ENCODE peak calls at places on chromosomes 1 and 21, in six cellular contexts. J, T, Z, E, A and F are unnamed samples.

GRCh38 chr1:4178501-4178900 is 278.4 kb upstream of the C1orf174 start:
- DNase-seq in J (no peak), T (no peak), E (peak), A (no peak), Z (no peak), F (no peak)

GRCh38 chr1:75582725-75583261 is 28.1 kb downstream of the SLC44A5 start:
- DNase-seq in A (peak), E (no peak), J (no peak), Z (no peak), T (no peak), F (no peak)

GRCh38 chr1:64117492-64117891 is 85.9 kb upstream of the UBE2U start:
- DNase-seq in E (no peak), A (no peak), Z (no peak), T (no peak), J (no peak), F (no peak)

GRCh38 chr21:45109831-45110492 is 35.6 kb downstream of the ADARB1 start:
- DNase-seq in E (no peak), J (no peak), T (no peak), A (peak), Z (no peak), F (no peak)

GRCh38 chr1:243505986-243506689 is 250.3 kb downstream of the SDCCAG8 start:
- DNase-seq in E (no peak), J (no peak), A (no peak), Z (no peak), T (no peak), F (no peak)

GRCh38 chr1:93317207-93317606 is 28.5 kb upstream of the DR1 start:
- DNase-seq in A (no peak), E (no peak), Z (no peak), J (no peak), T (peak), F (no peak)

GRCh38 chr1:75797606-75798216 is 1.0 kb downstream of the MSH4 start:
- DNase-seq in T (no peak), J (no peak), Z (no peak), E (no peak), A (no peak), F (no peak)

GRCh38 chr1:41383094-41383852 is 22.0 kb downstream of the FOXO6 start:
- DNase-seq in Z (peak), J (no peak), T (no peak), A (peak), E (no peak), F (peak)

GRCh38 chr1:70475023-70475422 is 64.0 kb downstream of the CTH start:
- DNase-seq in E (no peak), T (no peak), J (no peak), A (no peak), Z (no peak), F (no peak)

GRCh38 chr1:94527447-94528031 is 14.0 kb downstream of the F3 start:
- DNase-seq in Z (peak), A (peak), E (no peak), T (peak), J (no peak), F (peak)

DNA sequence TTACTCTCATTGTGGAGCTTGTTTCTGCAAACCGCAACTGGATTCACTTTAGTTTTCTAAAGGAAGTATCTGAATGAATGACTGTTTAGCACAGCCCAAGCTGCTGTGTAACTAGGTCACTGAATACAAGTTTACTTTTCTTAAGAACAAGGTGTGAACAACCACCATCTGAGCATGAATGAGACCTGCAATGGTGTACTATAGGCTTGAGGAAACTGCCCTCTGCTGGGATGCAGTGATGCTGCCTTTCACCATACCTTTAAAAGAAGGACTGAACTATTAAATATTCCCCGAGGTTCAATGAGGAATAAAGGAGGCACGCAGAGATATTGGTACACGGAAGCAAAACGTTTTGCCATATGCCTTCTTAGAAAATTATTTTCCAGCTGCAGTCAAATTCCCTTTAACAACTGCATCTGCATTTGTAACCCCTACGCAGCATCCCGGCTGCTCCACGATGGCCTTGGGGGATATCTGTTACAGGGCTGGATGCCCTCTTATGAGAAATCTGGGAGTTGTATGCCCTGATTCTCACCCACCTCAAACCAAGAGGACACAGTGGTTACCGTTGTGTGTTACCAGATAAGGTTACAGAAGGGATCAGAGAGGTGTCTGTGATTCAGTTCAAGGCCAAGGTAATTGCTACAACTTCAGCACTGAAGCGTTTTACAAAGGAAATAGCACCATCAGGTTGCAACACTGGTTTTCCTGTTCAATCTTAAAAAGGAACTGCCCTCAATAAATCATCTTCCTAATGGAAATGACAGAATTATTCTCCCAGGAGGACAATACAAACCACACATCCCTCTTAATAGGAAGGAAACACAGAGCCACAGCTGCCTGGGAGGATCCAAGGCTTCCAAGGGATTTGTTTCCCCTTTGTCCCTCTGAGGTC is 470.5 kb downstream of the LTN1 start:
- DNase-seq in T (peak), Z (peak), E (no peak), A (peak), J (no peak), F (peak)
- H2BK5ac ChIP-seq in T (no peak), Z (peak), E (no peak), A (no peak), J (no peak), F (no peak)

GRCh38 chr1:226062558-226063361 is at the start of gene H3-3A:
- DNase-seq in E (peak), J (peak), Z (peak), T (peak), A (peak), F (peak)

GRCh38 chr1:226061793-226062557 is 541 bp upstream of the H3-3A start:
- DNase-seq in T (peak), E (peak), Z (peak), J (peak), A (peak), F (peak)

GRCh38 chr1:226064816-226065248 is 2.3 kb downstream of the H3-3A start:
- DNase-seq in T (peak), A (peak), J (no peak), E (no peak), Z (peak), F (peak)

GRCh38 chr1:226064168-226064815 is 1.8 kb downstream of the H3-3A start:
- DNase-seq in Z (no peak), E (no peak), T (peak), J (no peak), A (peak), F (peak)

GRCh38 chr1:226063362-226064167 is 1.0 kb downstream of the H3-3A start:
- DNase-seq in J (peak), Z (peak), E (peak), A (peak), T (peak), F (peak)
- H2BK5ac ChIP-seq in J (peak), Z (peak), E (peak), A (no peak), T (peak), F (peak)

GRCh38 chr1:109283748-109284600 is 1.0 kb upstream of the PSRC1 start:
- DNase-seq in J (no peak), T (no peak), E (no peak), Z (no peak), A (no peak), F (peak)
- H2BK5ac ChIP-seq in J (peak), T (peak), E (peak), Z (peak), A (no peak), F (no peak)

GRCh38 chr1:221832617-221833016 is 90.7 kb upstream of the DUSP10 start:
- DNase-seq in T (no peak), J (no peak), A (peak), Z (no peak), E (no peak), F (no peak)
- H2BK5ac ChIP-seq in T (no peak), J (no peak), A (no peak), Z (no peak), E (no peak), F (no peak)

DNA sequence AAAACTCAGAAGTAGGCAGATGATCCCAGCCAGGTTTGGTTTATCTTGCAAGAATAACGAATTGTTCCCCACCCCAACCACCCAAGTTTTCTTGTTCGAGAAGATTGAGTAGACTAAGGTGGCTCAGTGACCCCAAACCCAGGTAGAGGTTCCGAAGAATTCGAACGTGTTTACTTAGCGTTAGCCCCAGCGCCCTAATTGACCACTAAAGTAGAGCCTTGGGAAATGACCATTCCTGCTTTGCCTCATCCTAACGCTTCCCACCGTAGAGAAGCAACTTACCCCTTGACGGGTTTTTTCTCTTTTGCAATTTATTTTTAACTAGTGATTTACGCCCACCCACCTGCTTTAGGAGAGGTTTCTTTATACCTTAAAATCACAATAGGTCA is 870 bp downstream of the FBXO28 start:
- DNase-seq in J (no peak), A (peak), E (no peak), T (peak), Z (no peak), F (no peak)
- H2BK5ac ChIP-seq in J (peak), A (no peak), E (peak), T (peak), Z (peak), F (no peak)